ENCODE peak calls at places on chromosome 19, in nine cellular contexts. A is germinal center; V is activated T-cell treated with anti-CD3 and anti-CD28 coated beads, Interleukin-2, amount 50 U/mL, for 24 hours; J is stimulated activated CD4-positive, alpha-beta T cell treated with anti-CD3 and anti-CD28 coated beads, Interleukin-1b, Interleukin-23, amount 100 ng/mL, for 4 hours; O is GM18507; D is naive thymus-derived CD8-positive, alpha-beta T cell; G is NCI-H748 treated with DMSO at 0.1 percent for 48 hours; N is Daoy; S is HS-5. B is an unnamed sample.

GRCh38 chr19:6340493-6341201 is 7.2 kb upstream of the ACER1 start:
- DNase-seq in J (no peak), S (no peak), N (no peak), A (no peak), V (no peak), O (no peak), D (no peak), G (no peak), B (no peak)

GRCh38 chr19:2072757-2073551 is 21.9 kb upstream of the MKNK2 start:
- DNase-seq in D (no peak), O (no peak), V (no peak), A (no peak), S (no peak), G (no peak), J (no peak), N (no peak), B (no peak)

GRCh38 chr19:44948763-44949374 is 3.0 kb downstream of the APOC2 start:
- DNase-seq in O (no peak), A (no peak), V (no peak), N (no peak), D (no peak), S (no peak), G (no peak), J (no peak), B (no peak)

GRCh38 chr19:43820098-43820860 is 6.8 kb upstream of the ZNF283 start:
- DNase-seq in V (peak), J (peak), N (peak), D (no peak), A (peak), S (no peak), O (no peak), G (no peak), B (no peak)

GRCh38 chr19:23998568-23998967 is 83.9 kb downstream of the ZNF726 start:
- DNase-seq in A (no peak), D (no peak), J (no peak), G (no peak), S (no peak), O (no peak), V (no peak), N (no peak), B (no peak)

GRCh38 chr19:8666814-8667405 is 31.7 kb downstream of the ACTL9 start:
- DNase-seq in J (no peak), V (no peak), S (no peak), N (no peak), O (no peak), G (no peak), D (no peak), A (no peak), B (no peak)

GRCh38 chr19:15285896-15286591 is 46.3 kb downstream of the BRD4 start:
- DNase-seq in D (no peak), A (peak), G (no peak), V (no peak), J (no peak), O (peak), N (no peak), S (no peak), B (no peak)

GRCh38 chr19:46428278-46429141 is at the start of gene PNMA8C:
- DNase-seq in O (no peak), D (peak), A (peak), G (peak), N (peak), S (no peak), J (peak), V (peak), B (peak)

GRCh38 chr19:22428299-22428913 is 6.3 kb upstream of the ZNF98 start:
- DNase-seq in O (no peak), G (no peak), V (no peak), J (no peak), D (no peak), N (no peak), A (no peak), S (no peak), B (no peak)

GRCh38 chr19:6103217-6103644 is 7.1 kb downstream of the RFX2 start:
- DNase-seq in D (no peak), N (peak), O (no peak), S (peak), G (no peak), J (no peak), A (no peak), V (no peak), B (no peak)

GRCh38 chr19:47176627-47177090 is 46.0 kb downstream of the SAE1 start:
- DNase-seq in N (peak), D (no peak), S (peak), J (no peak), O (no peak), V (peak), G (no peak), A (no peak), B (no peak)

GRCh38 chr19:16261584-16262370 is 62.8 kb upstream of the KLF2 start:
- DNase-seq in O (no peak), A (no peak), N (no peak), J (no peak), D (no peak), S (no peak), V (no peak), G (no peak), B (no peak)

GRCh38 chr19:17553256-17553655 is 2.2 kb upstream of the COLGALT1 start:
- DNase-seq in A (no peak), N (peak), J (no peak), V (no peak), S (peak), D (no peak), O (no peak), G (no peak), B (no peak)

GRCh38 chr19:33132021-33132420 is at the start of gene WDR88:
- DNase-seq in V (no peak), A (no peak), J (no peak), D (no peak), S (no peak), O (no peak), G (no peak), N (no peak), B (no peak)

GRCh38 chr19:49439841-49440240 is 1.5 kb downstream of the SLC17A7 start:
- DNase-seq in O (no peak), G (no peak), J (no peak), V (no peak), A (no peak), D (no peak), N (no peak), S (no peak), B (no peak)

GRCh38 chr19:46080561-46080960 is 39.8 kb upstream of the IGFL4 start:
- DNase-seq in S (peak), G (no peak), V (no peak), J (no peak), O (no peak), D (no peak), N (peak), A (no peak), B (no peak)

GRCh38 chr19:11295180-11295579 is 780 bp upstream of the TSPAN16 start:
- DNase-seq in O (no peak), N (no peak), A (no peak), J (no peak), V (no peak), G (no peak), D (no peak), S (no peak), B (no peak)

GRCh38 chr19:50968709-50969412 is 530 bp downstream of the KLK6 start:
- DNase-seq in O (no peak), S (no peak), D (no peak), V (no peak), A (no peak), N (no peak), J (no peak), G (no peak), B (no peak)

GRCh38 chr19:18460313-18460712 is 22.4 kb upstream of the ISYNA1 start:
- DNase-seq in S (no peak), N (peak), V (no peak), D (no peak), J (no peak), A (no peak), G (no peak), O (no peak), B (no peak)

GRCh38 chr19:10433131-10433536 is 12.8 kb downstream of the PDE4A start:
- DNase-seq in J (no peak), O (no peak), V (no peak), A (no peak), G (no peak), N (no peak), D (no peak), S (no peak), B (no peak)

GRCh38 chr19:49430678-49431329 is 5.6 kb downstream of the GFY start:
- DNase-seq in D (no peak), V (no peak), O (no peak), A (no peak), N (peak), G (no peak), J (no peak), S (no peak), B (no peak)

GRCh38 chr19:39083983-39084731 is at the start of gene ACP7:
- DNase-seq in J (peak), N (no peak), S (no peak), D (peak), G (no peak), V (peak), A (no peak), O (no peak), B (no peak)

GRCh38 chr19:38684078-38684861 is 36.8 kb downstream of the ACTN4 start:
- DNase-seq in V (no peak), N (peak), D (no peak), G (peak), A (no peak), S (peak), J (no peak), O (no peak), B (no peak)

GRCh38 chr19:17873661-17874422 is 2.1 kb downstream of the SLC5A5 start:
- DNase-seq in J (peak), D (peak), N (peak), O (peak), A (peak), S (no peak), G (peak), V (peak), B (no peak)

GRCh38 chr19:18660051-18660910 is 23.2 kb upstream of the CRTC1 start:
- DNase-seq in D (no peak), O (no peak), G (no peak), S (no peak), A (no peak), V (no peak), J (no peak), N (peak), B (no peak)

GRCh38 chr19:5976768-5977167 is 1.2 kb downstream of the RANBP3 start:
- DNase-seq in S (no peak), N (no peak), V (no peak), O (no peak), D (no peak), J (no peak), A (no peak), G (no peak), B (no peak)

GRCh38 chr19:10740798-10741197 is 22.9 kb downstream of the DNM2 start:
- DNase-seq in N (no peak), A (no peak), G (no peak), O (no peak), J (no peak), S (no peak), D (no peak), V (no peak), B (no peak)

GRCh38 chr19:12137541-12137940 is 2.6 kb downstream of the ZNF20 start:
- DNase-seq in S (no peak), A (peak), D (no peak), V (no peak), G (peak), J (no peak), N (peak), O (no peak), B (no peak)

GRCh38 chr19:44807162-44807561 is 1.7 kb upstream of the BCAM start:
- DNase-seq in N (no peak), A (no peak), O (no peak), S (no peak), J (no peak), V (no peak), G (peak), D (no peak), B (no peak)

GRCh38 chr19:40366697-40367561 is 18.4 kb downstream of the PLD3 start:
- DNase-seq in N (no peak), D (no peak), V (no peak), A (no peak), G (no peak), O (no peak), J (no peak), S (no peak), B (peak)

GRCh38 chr19:17441241-17442135 is 7.0 kb downstream of the TMEM221 start:
- DNase-seq in G (no peak), V (peak), D (no peak), O (no peak), J (no peak), A (peak), N (peak), S (no peak), B (no peak)

GRCh38 chr19:13396256-13397080 is 109.8 kb downstream of the CACNA1A start:
- DNase-seq in G (no peak), A (peak), D (no peak), N (peak), S (peak), O (no peak), V (peak), J (no peak), B (peak)

GRCh38 chr19:2790194-2790556 is 4.9 kb downstream of the THOP1 start:
- DNase-seq in V (no peak), S (no peak), O (no peak), G (no peak), J (no peak), D (no peak), A (no peak), N (no peak), B (no peak)

GRCh38 chr19:12838182-12838890 is at the start of gene MAST1:
- DNase-seq in O (no peak), V (peak), D (peak), J (peak), A (peak), S (no peak), N (peak), G (peak), B (peak)

GRCh38 chr19:52897149-52897935 is at the start of gene ZNF320:
- DNase-seq in J (peak), O (peak), N (peak), S (peak), V (peak), A (peak), D (peak), G (peak), B (peak)

B was measured in progenitor cell of endocrine pancreas.